ENCODE peak calls at places on chromosomes 12 and 14, in ten cellular contexts. L is OCI-LY7, V is K562, O is mammary epithelial cell, Q is heart left ventricle, D is fibroblast of pulmonary artery, Y is tibial artery, J is PC-3, C is BJ, G is fibroblast of lung. N is an unnamed sample.

GRCh38 chr12:15787801-15788200 is 1.4 kb downstream of the EPS8 start:
- DNase-seq in L (no peak), G (no peak), C (no peak), O (peak; percentile 31), V (no peak), Q (no peak), D (no peak), Y (no peak), J (no peak), N (no peak)

GRCh38 chr12:119699199-119699765 is 31.3 kb downstream of the PRKAB1 start:
- DNase-seq in J (no peak), V (no peak), C (no peak), G (no peak), O (no peak), Q (no peak), L (no peak), Y (no peak), D (no peak), N (peak; percentile 67)

GRCh38 chr14:31829256-31829923 is 247.7 kb upstream of the ARHGAP5 start:
- DNase-seq in G (peak; percentile 80), V (no peak), D (peak; percentile 90), J (peak; percentile 13), L (no peak), Q (no peak), C (no peak), O (peak; percentile 45), Y (no peak), N (no peak)

GRCh38 chr12:55676707-55677106 is 31.0 kb downstream of the ITGA7 start:
- DNase-seq in C (no peak), G (no peak), J (no peak), Y (no peak), Q (no peak), O (no peak), V (no peak), L (no peak), D (no peak), N (no peak)

GRCh38 chr14:86575141-86575540 is 1045.2 kb downstream of the FLRT2 start:
- DNase-seq in L (no peak), C (no peak), V (no peak), Q (no peak), D (peak; percentile 1), Y (no peak), J (no peak), G (peak; percentile 16), O (no peak), N (no peak)

GRCh38 chr12:6465467-6466183 is 4.9 kb downstream of the VAMP1 start:
- DNase-seq in O (peak; percentile 48), J (peak; percentile 71), Q (no peak), C (no peak), Y (no peak), V (peak; percentile 40), D (peak; percentile 86), G (peak; percentile 60), L (peak; percentile 68), N (peak; percentile 42)

GRCh38 chr12:65948320-65949008 is 124.2 kb downstream of the HMGA2 start:
- DNase-seq in V (no peak), L (no peak), Q (peak; percentile 53), O (peak; percentile 94), C (peak; percentile 73), G (peak; percentile 98), D (peak; percentile 99), J (peak; percentile 98), Y (peak; percentile 67), N (peak; percentile 87)

GRCh38 chr12:39619316-39619659 is 315 bp downstream of the ABCD2 start:
- DNase-seq in G (no peak), Q (peak; percentile 30), D (no peak), L (peak; percentile 51), O (no peak), C (no peak), Y (no peak), V (no peak), J (no peak), N (no peak)

GRCh38 chr14:32384464-32384863 is 55.4 kb downstream of the AKAP6 start:
- DNase-seq in C (no peak), O (no peak), D (no peak), Q (no peak), L (no peak), V (no peak), J (peak; percentile 65), Y (no peak), G (no peak), N (no peak)

GRCh38 chr14:70357985-70358384 is 1.5 kb downstream of the COX16 start:
- DNase-seq in Q (no peak), Y (no peak), G (no peak), J (no peak), C (no peak), V (no peak), D (no peak), L (no peak), O (no peak), N (no peak)
- H3K4me3 ChIP-seq in Q (no peak overlapping the region), Y (no peak overlapping the region), G (peak overlapping the region; percentile 88), J (peak overlapping the region; percentile 88), C (no peak overlapping the region), V (no peak overlapping the region), D (peak overlapping the region; percentile 95), L (peak overlapping the region; percentile 75), O (peak overlapping the region; percentile 97), N (peak overlapping the region; percentile 84)

GRCh38 chr12:121514184-121514742 is 66.6 kb downstream of the KDM2B start:
- DNase-seq in J (no peak), C (no peak), Q (no peak), G (no peak), D (no peak), L (peak; percentile 70), O (no peak), Y (no peak), V (no peak), N (no peak)
- H3K4me3 ChIP-seq in J (no peak overlapping the region), C (no peak overlapping the region), Q (no peak overlapping the region), G (no peak overlapping the region), D (no peak overlapping the region), L (peak overlapping the region; percentile 54), O (no peak overlapping the region), Y (no peak overlapping the region), V (no peak overlapping the region), N (no peak overlapping the region)

DNA sequence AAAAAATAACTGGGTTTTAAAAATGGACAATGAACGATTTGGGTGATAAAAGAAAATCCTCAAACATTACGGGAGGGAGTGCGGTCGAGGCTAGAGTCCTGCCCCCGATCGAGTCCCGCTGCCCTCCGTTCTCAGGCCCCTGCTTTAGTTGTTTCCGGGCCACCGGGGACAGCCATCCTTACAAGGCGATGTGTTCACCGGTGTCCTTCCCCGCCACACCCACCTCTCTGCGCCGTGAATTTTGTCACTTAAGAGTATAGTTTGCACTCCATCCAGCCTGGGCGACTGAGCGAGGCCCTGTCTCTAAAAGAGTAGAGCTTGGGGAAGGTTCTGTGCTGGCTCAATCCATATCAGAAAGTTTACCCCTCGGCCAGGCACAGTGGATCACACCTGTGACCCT is 2.9 kb downstream of the ULK1 start:
- DNase-seq in L (no peak), C (no peak), G (no peak), D (no peak), Q (peak; percentile 31), O (no peak), Y (no peak), J (no peak), V (peak; percentile 7), N (no peak)
- H3K4me3 ChIP-seq in L (no peak overlapping the region), C (no peak overlapping the region), G (no peak overlapping the region), D (no peak overlapping the region), Q (no peak overlapping the region), O (no peak overlapping the region), Y (peak overlapping the region; percentile 91), J (peak overlapping the region; percentile 74), V (no peak overlapping the region), N (no peak overlapping the region)

DNA sequence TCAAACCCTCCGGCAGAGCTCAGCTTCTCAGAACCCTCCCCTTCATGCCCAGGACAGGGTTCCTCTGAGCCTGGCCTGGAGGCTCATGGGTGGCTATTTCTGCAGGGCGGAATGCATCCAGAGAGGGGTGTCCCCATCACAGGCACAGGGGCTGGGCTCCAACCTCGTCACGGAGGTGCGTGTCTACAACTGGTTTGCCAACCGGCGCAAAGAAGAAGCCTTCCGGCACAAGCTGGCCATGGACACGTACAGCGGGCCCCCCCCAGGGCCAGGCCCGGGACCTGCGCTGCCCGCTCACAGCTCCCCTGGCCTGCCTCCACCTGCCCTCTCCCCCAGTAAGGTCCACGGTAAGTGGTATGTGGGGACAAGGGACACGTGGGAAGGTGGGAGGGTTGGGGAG is 15.7 kb downstream of the HNF1A start:
- DNase-seq in Y (no peak), J (no peak), D (no peak), L (no peak), Q (no peak), G (no peak), V (no peak), O (no peak), C (no peak), N (no peak)
- H3K4me3 ChIP-seq in Y (no peak overlapping the region), J (no peak overlapping the region), D (no peak overlapping the region), L (no peak overlapping the region), Q (no peak overlapping the region), G (no peak overlapping the region), V (no peak overlapping the region), O (no peak overlapping the region), C (no peak overlapping the region), N (no peak overlapping the region)

DNA sequence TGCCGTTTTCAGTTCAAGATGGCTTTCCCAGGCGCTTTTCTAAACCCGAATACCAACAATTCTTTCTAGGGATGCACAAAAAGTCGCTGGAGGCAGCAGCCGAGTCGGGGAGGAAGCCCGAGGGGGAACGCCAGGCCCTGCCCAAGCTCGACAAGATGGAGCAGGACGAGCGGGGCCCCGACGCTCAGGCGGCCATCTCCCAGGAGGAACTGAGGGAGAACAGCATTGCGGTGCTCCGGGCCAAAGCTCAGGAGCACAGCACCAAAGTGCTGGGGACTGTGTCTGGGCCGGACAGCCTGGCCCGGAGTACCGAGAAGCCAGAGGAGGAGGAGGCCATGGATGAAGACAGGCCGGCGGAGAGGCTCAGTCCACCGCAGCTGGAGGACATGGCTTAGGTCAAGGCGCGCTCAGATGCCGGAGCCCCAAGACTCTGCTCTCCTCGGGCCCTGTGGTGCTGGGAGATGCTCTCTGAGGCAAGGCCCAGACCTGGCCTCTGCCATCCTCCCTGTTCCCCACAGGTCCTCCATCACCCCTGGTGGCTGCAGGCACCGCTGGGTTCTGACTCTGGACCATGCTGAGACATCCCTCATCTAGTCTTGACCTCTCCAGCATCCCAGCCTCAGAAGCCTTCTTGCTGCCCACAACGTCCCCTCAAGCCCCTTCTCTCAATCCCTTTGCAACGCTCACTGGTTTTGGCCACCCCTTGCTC is 21.4 kb downstream of the VSX2 start:
- DNase-seq in O (no peak), V (no peak), C (no peak), L (no peak), Y (no peak), J (no peak), Q (no peak), G (no peak), D (no peak), N (no peak)
- H3K4me3 ChIP-seq in O (no peak overlapping the region), V (no peak overlapping the region), C (no peak overlapping the region), L (no peak overlapping the region), Y (no peak overlapping the region), J (no peak overlapping the region), Q (no peak overlapping the region), G (no peak overlapping the region), D (no peak overlapping the region), N (no peak overlapping the region)

GRCh38 chr14:45065540-45065939 is 18.4 kb upstream of the PRPF39 start:
- DNase-seq in G (peak; percentile 53), V (no peak), D (no peak), Y (no peak), J (no peak), O (no peak), L (no peak), C (no peak), Q (no peak), N (no peak)
- H3K4me3 ChIP-seq in G (no peak overlapping the region), V (no peak overlapping the region), D (no peak overlapping the region), Y (no peak overlapping the region), J (no peak overlapping the region), O (no peak overlapping the region), L (no peak overlapping the region), C (no peak overlapping the region), Q (no peak overlapping the region), N (no peak overlapping the region)